ENCODE peak calls at places on chromosomes 11 and 22, in four cellular contexts. X is H1, K is GM12878, U is SK-N-SH. C is an unnamed sample.

GRCh38 chr22:47038206-47038835 is 275.9 kb downstream of the TBC1D22A start:
- DNase-seq in X (no peak), K (no peak), U (no peak), C (no peak)

GRCh38 chr11:131186629-131187075 is 183.8 kb upstream of the NTM start:
- DNase-seq in X (peak), K (peak), U (no peak), C (no peak)

GRCh38 chr11:72769680-72770079 is 17.5 kb upstream of the ARAP1 start:
- DNase-seq in X (no peak), K (no peak), U (no peak), C (no peak)

GRCh38 chr11:86916330-86916729 is 38.9 kb downstream of the FZD4 start:
- DNase-seq in X (no peak), K (no peak), U (no peak), C (no peak)

GRCh38 chr11:10866893-10867331 is 9.1 kb upstream of the ZBED5 start:
- DNase-seq in X (no peak), K (no peak), U (peak), C (no peak)

GRCh38 chr11:111245425-111245824 is at the start of gene POU2AF2:
- DNase-seq in X (no peak), K (no peak), U (no peak), C (no peak)

GRCh38 chr11:21783954-21784353 is 408.9 kb upstream of the ANO5 start:
- DNase-seq in X (no peak), K (no peak), U (no peak), C (no peak)

GRCh38 chr11:84909740-84910139 is 717.4 kb downstream of the DLG2 start:
- DNase-seq in X (no peak), K (no peak), U (no peak), C (no peak)

GRCh38 chr11:27786331-27786730 is 86.1 kb upstream of the BDNF start:
- DNase-seq in X (no peak), K (no peak), U (no peak), C (no peak)

GRCh38 chr11:57368106-57368826 is 12.7 kb downstream of the PRG3 start:
- DNase-seq in X (no peak), K (no peak), U (no peak), C (no peak)

GRCh38 chr11:1844221-1845094 is 5.7 kb downstream of the TNNI2 start:
- DNase-seq in X (no peak), K (no peak), U (peak), C (no peak)

GRCh38 chr11:44177905-44178304 is 82.4 kb downstream of the EXT2 start:
- DNase-seq in X (no peak), K (no peak), U (no peak), C (no peak)

GRCh38 chr11:44176541-44177213 is 81.2 kb downstream of the EXT2 start:
- DNase-seq in X (no peak), K (no peak), U (no peak), C (no peak)

GRCh38 chr11:44174846-44175245 is 79.4 kb downstream of the EXT2 start:
- DNase-seq in X (no peak), K (no peak), U (no peak), C (no peak)

GRCh38 chr11:44171518-44171917 is 76.0 kb downstream of the EXT2 start:
- DNase-seq in X (no peak), K (no peak), U (peak), C (no peak)

DNA sequence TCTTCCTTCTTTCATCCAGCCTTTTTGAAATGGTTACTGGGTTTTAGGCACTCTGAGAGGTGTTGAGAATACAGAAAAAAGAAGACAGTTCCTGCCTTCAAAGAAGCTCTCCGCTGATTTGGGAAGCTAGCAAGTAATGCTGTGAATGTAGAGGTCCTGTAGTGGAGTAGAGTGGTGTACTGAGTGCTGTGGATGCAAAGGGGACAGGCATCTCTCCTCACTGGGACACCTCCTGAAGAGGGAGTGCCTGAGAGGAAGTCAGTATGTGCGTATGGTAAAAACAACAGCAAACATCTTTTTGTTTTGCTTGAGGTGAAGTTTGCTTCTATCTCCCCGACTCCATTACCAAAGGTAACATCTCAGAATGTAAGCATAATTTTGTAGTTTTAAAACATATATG is 77.5 kb downstream of the EXT2 start:
- DNase-seq in X (no peak), K (no peak), U (no peak), C (no peak)
- H3K4me2 ChIP-seq in X (no peak), K (no peak), U (no peak), C (no peak)

DNA sequence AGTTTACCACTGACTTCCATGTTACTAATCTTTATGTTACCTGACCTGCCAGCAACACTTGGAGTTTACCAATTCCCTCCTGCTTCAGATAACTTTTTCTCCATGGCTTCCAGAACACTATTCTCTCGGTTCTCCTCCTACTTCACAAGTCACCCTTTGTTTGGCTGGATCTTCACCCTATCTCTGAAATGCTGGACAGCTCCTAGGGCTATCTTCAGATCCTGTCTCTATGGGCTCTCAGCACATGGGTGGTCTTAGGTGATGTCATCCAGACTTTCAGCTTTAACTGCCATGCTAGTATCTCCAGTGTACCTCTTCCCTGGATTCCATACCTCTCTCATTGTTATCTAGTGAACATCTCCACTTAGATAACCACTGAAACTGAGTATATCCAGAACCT is 12.2 kb upstream of the VWCE start:
- DNase-seq in X (no peak), K (no peak), U (no peak), C (no peak)
- H3K27ac ChIP-seq in X (no peak), K (no peak), U (no peak), C (no peak)

DNA sequence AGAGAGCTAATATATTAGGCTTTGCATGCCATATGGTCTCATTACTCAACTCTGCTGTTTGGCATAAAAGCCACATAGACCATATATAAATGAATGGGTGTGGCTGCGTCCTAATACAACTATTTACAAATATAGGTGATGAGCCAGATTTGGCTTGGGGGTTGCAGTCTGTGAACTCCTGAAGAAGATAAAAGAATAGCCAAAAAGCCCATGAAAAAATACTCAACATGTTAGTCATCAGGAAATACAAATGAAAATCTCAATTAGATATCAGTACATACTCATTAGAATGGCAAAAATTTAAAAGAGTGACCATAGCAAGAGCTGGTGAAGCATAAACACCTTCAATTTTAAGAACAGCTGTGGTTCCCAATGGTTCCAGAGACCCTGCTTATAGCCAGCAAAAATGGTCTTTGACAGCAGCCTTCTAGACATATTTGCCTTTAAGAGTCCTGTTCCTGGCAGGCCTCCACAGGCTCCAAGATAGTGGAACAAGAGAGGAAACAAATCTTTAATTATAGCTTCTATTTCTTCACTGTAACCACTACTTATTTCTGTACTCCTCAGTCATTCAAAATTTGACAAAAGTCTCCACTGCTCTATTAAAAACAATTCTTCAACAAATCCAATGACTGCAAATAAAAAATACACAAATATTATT is 16.1 kb downstream of the C2CD3 start:
- DNase-seq in X (no peak), K (no peak), U (no peak), C (no peak)
- TF ChIP-seq TCF12 in X (no peak), K (no peak), U (no peak), C (no peak)

DNA sequence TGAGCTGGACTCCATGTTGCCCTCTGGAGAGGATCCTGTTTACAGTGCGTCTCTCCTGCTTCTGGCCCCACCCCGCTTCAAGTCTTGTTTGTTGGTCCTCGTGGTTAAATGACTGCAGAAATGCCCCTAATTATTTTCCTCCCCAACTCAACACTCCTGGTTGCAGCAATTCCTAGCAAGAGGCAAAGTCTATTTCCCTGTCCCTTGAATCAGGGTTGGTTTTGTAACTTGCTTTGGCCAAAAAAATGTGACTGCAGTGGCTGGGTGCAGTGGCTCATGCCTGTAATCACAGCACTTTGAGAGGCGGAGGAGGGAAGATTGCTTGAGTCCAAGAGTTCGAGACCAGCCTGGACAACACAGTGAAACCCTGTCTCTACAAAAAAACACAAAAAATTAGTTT is 41.0 kb upstream of the FGF3 start:
- DNase-seq in X (no peak), K (no peak), U (no peak), C (no peak)
- H3K4me2 ChIP-seq in X (no peak), K (no peak), U (no peak), C (no peak)

DNA sequence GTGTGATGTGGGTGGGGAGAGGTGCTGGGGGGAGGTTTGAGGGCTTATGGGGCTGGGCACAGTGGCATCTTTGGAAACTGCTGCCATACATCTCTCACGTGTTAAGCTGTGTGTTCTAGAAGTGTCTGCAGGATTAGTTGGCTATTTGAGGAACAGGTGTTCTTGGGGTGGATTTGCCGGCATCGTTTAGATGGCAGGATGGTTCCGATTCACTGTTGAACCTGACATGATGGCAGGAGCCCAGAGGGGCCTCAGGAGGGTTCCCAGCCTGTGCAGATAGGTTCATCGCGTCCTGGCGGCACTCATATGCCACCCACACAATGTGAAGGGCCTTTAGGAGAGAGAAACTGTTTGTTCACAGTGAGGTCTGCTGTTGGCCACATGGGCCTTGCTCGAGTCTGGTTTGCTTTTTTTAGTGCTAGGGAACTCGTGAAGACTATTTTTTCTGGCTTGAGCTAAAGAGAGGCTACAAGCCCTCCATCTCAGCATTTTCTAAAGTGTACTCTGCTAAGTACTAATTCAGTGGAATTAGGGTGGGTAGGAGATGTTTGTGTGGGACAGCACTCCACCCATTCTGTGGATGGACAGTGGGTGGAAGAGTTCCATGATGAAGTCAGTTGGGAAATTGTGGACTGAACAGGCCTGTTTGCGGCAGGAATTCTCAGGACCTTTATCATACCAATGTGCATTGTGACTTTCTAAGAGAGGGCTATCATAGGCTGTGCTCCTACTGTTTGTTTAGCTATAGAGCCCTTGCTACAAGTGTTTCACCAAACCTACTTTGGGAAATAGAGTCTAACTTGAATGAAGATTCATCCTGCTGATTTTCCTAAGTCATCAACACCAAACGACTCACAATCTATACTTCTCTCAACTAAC is 55.4 kb upstream of the PLET1 start:
- DNase-seq in X (no peak), K (no peak), U (no peak), C (no peak)
- H3K27ac ChIP-seq in X (no peak), K (no peak), U (no peak), C (no peak)

DNA sequence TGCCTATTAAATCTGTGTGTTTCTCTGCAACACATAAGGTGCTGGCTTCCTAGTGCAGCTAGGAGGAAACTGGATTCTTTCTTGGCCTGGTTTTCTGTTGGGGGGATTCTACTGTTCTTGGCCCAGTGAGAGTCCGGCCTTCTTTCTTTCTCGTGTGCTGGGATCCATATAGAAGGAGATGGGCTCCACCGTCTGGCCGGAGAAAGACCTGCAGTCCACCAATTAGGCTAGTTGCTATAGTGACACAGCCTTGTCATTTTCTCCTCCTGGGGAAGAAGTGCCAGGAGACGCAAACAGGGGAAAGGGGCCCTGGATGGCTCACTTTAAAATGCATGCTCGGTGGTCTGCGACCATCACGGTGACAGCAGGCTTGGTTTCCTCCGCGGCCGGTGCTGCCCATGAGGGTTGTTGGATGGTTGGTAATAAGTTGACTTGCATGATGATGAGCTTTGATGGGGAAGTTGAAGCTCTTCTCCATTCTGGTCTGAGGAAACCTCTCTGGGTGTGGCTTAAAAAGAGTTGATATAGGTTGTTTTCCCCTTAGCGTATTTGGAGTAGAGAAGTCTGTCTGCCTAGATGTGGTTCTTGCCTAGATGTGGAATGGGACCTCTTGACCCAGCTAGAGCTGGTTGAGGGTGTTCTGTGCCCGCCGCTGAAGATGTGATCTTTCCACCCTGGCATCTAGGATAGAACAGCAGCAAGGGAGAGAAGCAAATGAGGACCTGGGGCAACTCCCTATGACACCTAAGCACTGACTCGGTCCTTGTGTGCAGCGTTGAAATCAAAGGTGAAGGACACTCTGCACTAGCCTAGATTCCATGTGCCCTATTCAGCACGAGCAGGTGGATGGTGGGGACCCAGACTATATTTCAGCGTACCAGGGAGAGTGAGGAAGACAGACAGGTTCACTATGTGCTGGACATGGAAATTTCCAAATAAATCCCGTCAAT is 1335.0 kb downstream of the BRD1 start:
- DNase-seq in X (peak), K (peak), U (peak), C (peak)
- TF ChIP-seq TCF12 in X (peak), K (no peak), U (no peak), C (no peak)

C was measured in HepG2.